ENCODE peak calls at places on chromosomes 4 and X, in seven cellular contexts. One of them, this sample, is unnamed.

GRCh38 chrX:135435933-135436332 is 14.2 kb downstream of the SMIM10L2A start:
- DNase-seq in adipocyte: no peak
- DNase-seq in ovary: no peak
- DNase-seq in left ventricle myocardium inferior: no peak
- DNase-seq in kidney epithelial cell: no peak
- DNase-seq in SJSA1: no peak
- DNase-seq in PC-3: no peak
- DNase-seq in this sample: no peak

GRCh38 chr4:186149872-186150271 is 41.5 kb upstream of the CYP4V2 start:
- DNase-seq in adipocyte: no peak
- DNase-seq in ovary: peak; percentile 78
- DNase-seq in left ventricle myocardium inferior: peak; percentile 52
- DNase-seq in kidney epithelial cell: no peak
- DNase-seq in PC-3: peak; percentile 39
- DNase-seq in SJSA1: no peak
- DNase-seq in this sample: no peak

GRCh38 chr4:138114434-138114833 is 127.7 kb downstream of the SLC7A11 start:
- DNase-seq in adipocyte: peak; percentile 66
- DNase-seq in PC-3: no peak
- DNase-seq in kidney epithelial cell: no peak
- DNase-seq in left ventricle myocardium inferior: no peak
- DNase-seq in SJSA1: no peak
- DNase-seq in ovary: no peak
- DNase-seq in this sample: no peak

GRCh38 chr4:163331629-163332360 is 601 bp downstream of the NPY1R start:
- DNase-seq in PC-3: peak; percentile 7
- DNase-seq in ovary: peak; percentile 29
- DNase-seq in kidney epithelial cell: no peak
- DNase-seq in adipocyte: peak; percentile 27
- DNase-seq in left ventricle myocardium inferior: peak; percentile 17
- DNase-seq in SJSA1: no peak
- DNase-seq in this sample: no peak

GRCh38 chr4:7295917-7296660 is 103.8 kb downstream of the SORCS2 start:
- DNase-seq in left ventricle myocardium inferior: peak; percentile 31
- DNase-seq in adipocyte: peak; percentile 61
- DNase-seq in ovary: peak; percentile 63
- DNase-seq in kidney epithelial cell: no peak
- DNase-seq in PC-3: peak; percentile 26
- DNase-seq in SJSA1: no peak
- DNase-seq in this sample: no peak

GRCh38 chr4:38204317-38205060 is 244.3 kb downstream of the PTTG2 start:
- DNase-seq in adipocyte: no peak
- DNase-seq in ovary: no peak
- DNase-seq in kidney epithelial cell: no peak
- DNase-seq in SJSA1: no peak
- DNase-seq in PC-3: no peak
- DNase-seq in left ventricle myocardium inferior: no peak
- DNase-seq in this sample: no peak

GRCh38 chr4:8272472-8273428 is 3.2 kb downstream of the HTRA3 start:
- DNase-seq in adipocyte: no peak
- DNase-seq in kidney epithelial cell: no peak
- DNase-seq in left ventricle myocardium inferior: peak; percentile 63
- DNase-seq in ovary: peak; percentile 31
- DNase-seq in SJSA1: no peak
- DNase-seq in PC-3: no peak
- DNase-seq in this sample: no peak

GRCh38 chr4:7621252-7621651 is 186.5 kb upstream of the PSAPL1 start:
- DNase-seq in left ventricle myocardium inferior: no peak
- DNase-seq in SJSA1: no peak
- DNase-seq in adipocyte: no peak
- DNase-seq in PC-3: no peak
- DNase-seq in kidney epithelial cell: no peak
- DNase-seq in ovary: no peak
- DNase-seq in this sample: no peak

GRCh38 chrX:48961585-48962091 is 4.2 kb upstream of the OTUD5 start:
- DNase-seq in adipocyte: peak; percentile 22
- DNase-seq in ovary: no peak
- DNase-seq in PC-3: no peak
- DNase-seq in SJSA1: no peak
- DNase-seq in kidney epithelial cell: no peak
- DNase-seq in left ventricle myocardium inferior: no peak
- DNase-seq in this sample: no peak

GRCh38 chr4:3483471-3483921 is 20.4 kb downstream of the DOK7 start:
- DNase-seq in ovary: no peak
- DNase-seq in left ventricle myocardium inferior: peak; percentile 83
- DNase-seq in PC-3: peak; percentile 11
- DNase-seq in adipocyte: peak; percentile 51
- DNase-seq in kidney epithelial cell: peak; percentile 26
- DNase-seq in SJSA1: peak; percentile 9
- DNase-seq in this sample: no peak

GRCh38 chr4:165502919-165503907 is 124.4 kb downstream of the CPE start:
- DNase-seq in SJSA1: no peak
- DNase-seq in ovary: no peak
- DNase-seq in PC-3: peak; percentile 80
- DNase-seq in kidney epithelial cell: no peak
- DNase-seq in left ventricle myocardium inferior: no peak
- DNase-seq in adipocyte: peak; percentile 62
- DNase-seq in this sample: no peak

GRCh38 chrX:133668225-133668931 is 253.1 kb upstream of the GPC4 start:
- DNase-seq in PC-3: peak; percentile 77
- DNase-seq in SJSA1: no peak
- DNase-seq in left ventricle myocardium inferior: no peak
- DNase-seq in kidney epithelial cell: no peak
- DNase-seq in adipocyte: no peak
- DNase-seq in ovary: no peak
- DNase-seq in this sample: no peak

GRCh38 chrX:154417157-154417556 is 5.8 kb downstream of the TAFAZZIN start:
- DNase-seq in SJSA1: no peak
- DNase-seq in adipocyte: no peak
- DNase-seq in ovary: no peak
- DNase-seq in PC-3: no peak
- DNase-seq in kidney epithelial cell: no peak
- DNase-seq in left ventricle myocardium inferior: no peak
- DNase-seq in this sample: no peak

GRCh38 chr4:20253799-20254409 is 2.2 kb downstream of the SLIT2 start:
- DNase-seq in ovary: peak; percentile 31
- DNase-seq in PC-3: peak; percentile 27
- DNase-seq in kidney epithelial cell: no peak
- DNase-seq in adipocyte: peak; percentile 66
- DNase-seq in SJSA1: peak; percentile 82
- DNase-seq in left ventricle myocardium inferior: peak; percentile 33
- DNase-seq in this sample: no peak

GRCh38 chrX:39477438-39478120 is 620.2 kb downstream of the BCOR start:
- DNase-seq in SJSA1: peak; percentile 44
- DNase-seq in adipocyte: no peak
- DNase-seq in ovary: peak; percentile 30
- DNase-seq in left ventricle myocardium inferior: peak; percentile 79
- DNase-seq in PC-3: peak; percentile 37
- DNase-seq in kidney epithelial cell: peak; percentile 9
- DNase-seq in this sample: peak; percentile 25

GRCh38 chr4:151324124-151324448 is 1.3 kb downstream of the SH3D19 start:
- DNase-seq in ovary: no peak
- DNase-seq in left ventricle myocardium inferior: no peak
- DNase-seq in kidney epithelial cell: no peak
- DNase-seq in SJSA1: no peak
- DNase-seq in adipocyte: no peak
- DNase-seq in PC-3: no peak
- DNase-seq in this sample: no peak

GRCh38 chr4:151322565-151322964 is 2.8 kb downstream of the SH3D19 start:
- DNase-seq in kidney epithelial cell: no peak
- DNase-seq in adipocyte: peak; percentile 76
- DNase-seq in PC-3: no peak
- DNase-seq in SJSA1: no peak
- DNase-seq in ovary: no peak
- DNase-seq in left ventricle myocardium inferior: no peak
- DNase-seq in this sample: no peak

GRCh38 chr4:151324449-151325319 is 721 bp downstream of the SH3D19 start:
- DNase-seq in kidney epithelial cell: peak; percentile 53
- DNase-seq in ovary: peak; percentile 53
- DNase-seq in SJSA1: peak; percentile 38
- DNase-seq in left ventricle myocardium inferior: peak; percentile 29
- DNase-seq in PC-3: peak; percentile 67
- DNase-seq in adipocyte: peak; percentile 71
- DNase-seq in this sample: no peak

GRCh38 chr4:151329217-151330007 is 4.0 kb upstream of the SH3D19 start:
- DNase-seq in ovary: no peak
- DNase-seq in PC-3: peak; percentile 81
- DNase-seq in adipocyte: peak; percentile 30
- DNase-seq in SJSA1: no peak
- DNase-seq in kidney epithelial cell: no peak
- DNase-seq in left ventricle myocardium inferior: no peak
- DNase-seq in this sample: no peak

DNA sequence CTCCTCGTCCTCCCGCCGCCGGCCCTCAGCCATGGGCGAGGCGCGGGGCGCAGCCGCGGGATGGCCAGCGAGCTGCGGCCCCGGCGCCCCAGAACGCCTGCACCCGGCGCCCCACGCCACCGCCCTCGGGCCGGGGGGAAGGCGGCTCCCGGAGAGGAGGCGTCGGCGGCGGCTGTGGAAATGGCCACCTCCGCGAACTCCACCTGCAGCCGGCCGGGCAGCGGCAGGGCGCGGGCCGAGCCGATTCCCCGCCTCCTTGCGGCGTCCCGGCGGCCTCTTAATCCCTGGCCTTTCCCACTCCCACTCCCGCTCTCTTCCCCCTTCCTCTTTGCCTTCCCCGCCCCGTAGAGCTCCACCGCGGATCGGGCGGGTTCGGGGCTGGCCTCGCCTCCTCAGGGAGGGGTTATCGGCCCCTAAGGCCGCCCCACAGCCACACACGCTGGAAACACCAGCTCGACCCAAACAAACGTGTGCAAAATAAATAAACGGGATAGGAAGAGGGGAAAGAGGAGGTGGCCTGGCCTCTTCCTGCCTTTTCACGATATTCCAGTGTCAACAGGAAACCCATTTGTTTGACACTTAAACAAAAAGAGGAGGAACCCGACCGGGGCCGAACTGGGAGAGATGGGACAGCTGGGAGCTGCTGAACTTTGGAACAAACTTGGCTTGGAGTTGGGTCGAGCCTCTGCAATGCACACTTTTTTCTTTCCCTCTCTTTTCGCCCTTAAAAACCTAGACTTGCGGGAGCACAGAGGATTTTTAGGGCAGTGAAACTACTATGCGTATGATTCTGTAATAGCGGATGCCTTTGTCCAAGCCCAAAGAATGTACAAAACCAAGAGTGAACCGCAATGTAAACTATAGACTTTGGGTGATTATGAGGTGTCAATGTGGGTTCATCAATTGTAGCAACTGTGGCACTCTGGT is at the start of gene SH3D19:
- DNase-seq in ovary: peak; percentile 68
- DNase-seq in adipocyte: peak; percentile 76
- DNase-seq in PC-3: peak; percentile 85
- DNase-seq in SJSA1: peak; percentile 63
- DNase-seq in kidney epithelial cell: no peak
- DNase-seq in left ventricle myocardium inferior: peak; percentile 76
- DNase-seq in this sample: no peak
- H3K4me3 ChIP-seq in ovary: peak within 1 kb of the TSS; percentile 80
- H3K4me3 ChIP-seq in adipocyte: peak within 1 kb of the TSS; percentile 92
- H3K4me3 ChIP-seq in PC-3: peak within 1 kb of the TSS; percentile 71
- H3K4me3 ChIP-seq in SJSA1: peak within 1 kb of the TSS; percentile 70
- H3K4me3 ChIP-seq in kidney epithelial cell: peak within 1 kb of the TSS; percentile 62
- H3K4me3 ChIP-seq in left ventricle myocardium inferior: peak within 1 kb of the TSS; percentile 77
- H3K4me3 ChIP-seq in this sample: no peak within 1 kb of the TSS

DNA sequence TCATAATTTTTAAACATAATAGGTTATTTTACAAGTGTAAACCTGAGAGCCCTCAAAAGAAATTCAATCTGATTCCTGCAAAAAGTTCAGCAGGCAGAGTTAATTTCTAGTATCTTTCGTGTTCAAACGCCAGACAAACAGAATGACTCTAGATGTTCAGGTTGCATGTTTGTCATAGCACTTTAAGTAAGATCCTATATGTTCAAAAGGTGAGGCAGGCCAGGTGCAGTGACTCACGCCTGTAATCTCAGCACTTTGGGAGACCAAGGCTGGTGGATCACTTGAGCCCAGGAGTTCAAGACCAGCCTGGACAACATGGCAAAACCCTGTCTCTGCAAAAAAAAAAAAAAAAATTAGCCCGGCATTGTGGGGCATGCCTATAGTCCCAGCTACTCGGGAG is 1.1 kb upstream of the RASSF6 start:
- DNase-seq in kidney epithelial cell: no peak
- DNase-seq in ovary: no peak
- DNase-seq in PC-3: peak; percentile 39
- DNase-seq in adipocyte: no peak
- DNase-seq in left ventricle myocardium inferior: no peak
- DNase-seq in SJSA1: no peak
- DNase-seq in this sample: no peak
- H3K4me3 ChIP-seq in kidney epithelial cell: no peak overlapping the region
- H3K4me3 ChIP-seq in ovary: no peak overlapping the region
- H3K4me3 ChIP-seq in PC-3: peak overlapping the region; percentile 71
- H3K4me3 ChIP-seq in adipocyte: no peak overlapping the region
- H3K4me3 ChIP-seq in left ventricle myocardium inferior: no peak overlapping the region
- H3K4me3 ChIP-seq in SJSA1: no peak overlapping the region
- H3K4me3 ChIP-seq in this sample: no peak overlapping the region

GRCh38 chrX:69538321-69538876 is 34.3 kb downstream of the NALF2 start:
- DNase-seq in left ventricle myocardium inferior: peak; percentile 69
- DNase-seq in PC-3: peak; percentile 58
- DNase-seq in adipocyte: peak; percentile 77
- DNase-seq in kidney epithelial cell: no peak
- DNase-seq in ovary: peak; percentile 75
- DNase-seq in SJSA1: peak; percentile 10
- DNase-seq in this sample: peak; percentile 51
- H3K4me3 ChIP-seq in left ventricle myocardium inferior: peak overlapping the region; percentile 64
- H3K4me3 ChIP-seq in PC-3: peak overlapping the region; percentile 63
- H3K4me3 ChIP-seq in adipocyte: peak overlapping the region; percentile 73
- H3K4me3 ChIP-seq in kidney epithelial cell: peak overlapping the region; percentile 33
- H3K4me3 ChIP-seq in ovary: peak overlapping the region; percentile 34
- H3K4me3 ChIP-seq in SJSA1: no peak overlapping the region
- H3K4me3 ChIP-seq in this sample: no peak overlapping the region

DNA sequence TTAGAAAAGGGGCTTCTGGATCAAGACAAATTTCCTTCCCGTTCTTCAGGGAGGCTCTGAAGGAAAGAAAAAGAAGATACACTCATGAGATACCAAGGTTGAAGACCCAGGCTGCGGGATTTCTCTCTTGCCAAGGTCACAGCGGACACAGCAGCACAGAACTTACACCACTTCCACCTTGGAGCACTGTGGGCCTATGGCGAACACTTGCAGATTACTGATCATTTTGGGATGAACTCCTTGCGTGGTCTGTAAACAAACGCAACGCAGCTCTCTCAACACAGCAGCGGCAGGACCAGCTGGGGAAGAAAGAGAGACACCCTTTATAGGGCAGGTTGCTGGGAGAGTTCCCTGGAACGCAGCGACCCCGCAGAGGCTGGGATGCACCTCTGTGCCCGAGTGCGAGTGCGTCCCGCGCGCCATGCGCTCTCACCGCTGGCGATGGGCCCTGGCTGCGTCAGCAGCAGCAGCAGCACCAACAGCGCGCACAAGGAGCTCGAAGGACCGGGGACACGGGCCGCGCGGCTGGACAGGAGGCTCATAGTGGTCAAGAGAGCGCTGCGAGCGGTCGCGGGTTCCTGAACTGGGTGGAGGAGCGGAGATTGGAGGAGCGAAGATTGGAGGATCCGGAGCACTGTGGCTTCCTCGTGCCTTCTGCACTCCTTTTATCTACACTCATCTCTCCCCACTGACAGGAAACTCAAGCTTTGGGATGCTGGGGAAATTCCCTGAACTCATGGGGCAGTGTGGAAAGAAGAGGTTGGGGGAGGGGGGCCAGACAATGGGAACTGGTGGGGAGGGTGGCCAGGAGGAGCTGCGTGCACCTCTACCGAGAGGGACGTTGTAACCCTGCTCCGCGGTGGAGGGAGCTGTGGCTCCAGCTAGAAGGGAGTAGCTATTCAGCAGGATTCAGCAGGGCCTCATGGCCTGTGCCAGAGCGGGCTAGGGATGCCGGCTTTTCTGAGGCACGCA is at the start of gene CXCL5:
- DNase-seq in PC-3: peak; percentile 35
- DNase-seq in adipocyte: peak; percentile 67
- DNase-seq in left ventricle myocardium inferior: peak; percentile 21
- DNase-seq in SJSA1: no peak
- DNase-seq in ovary: no peak
- DNase-seq in kidney epithelial cell: no peak
- DNase-seq in this sample: no peak
- H3K4me3 ChIP-seq in PC-3: peak within 1 kb of the TSS; percentile 62
- H3K4me3 ChIP-seq in adipocyte: peak within 1 kb of the TSS; percentile 77
- H3K4me3 ChIP-seq in left ventricle myocardium inferior: peak within 1 kb of the TSS; percentile 56
- H3K4me3 ChIP-seq in SJSA1: no peak within 1 kb of the TSS
- H3K4me3 ChIP-seq in ovary: no peak within 1 kb of the TSS
- H3K4me3 ChIP-seq in kidney epithelial cell: peak within 1 kb of the TSS; percentile 28
- H3K4me3 ChIP-seq in this sample: no peak within 1 kb of the TSS

This sample was measured in CD8-positive, alpha-beta memory T cell.